ENCODE peak calls at places on chromosomes 11 and 22, in four cellular contexts. One of them, this sample, is unnamed. For H3K36me3, the result is how much of the 10 kb centered on the place peaks cover.

GRCh38 chr11:131486100-131486499 is 115.7 kb downstream of the NTM start:
- DNase-seq in HepG2: no peak
- DNase-seq in PC-3: no peak
- DNase-seq in endothelial cell of umbilical vein: no peak
- DNase-seq in this sample: no peak

GRCh38 chr11:120064341-120064740 is 73.6 kb downstream of the TRIM29 start:
- DNase-seq in HepG2: no peak
- DNase-seq in PC-3: no peak
- DNase-seq in endothelial cell of umbilical vein: no peak
- DNase-seq in this sample: no peak

GRCh38 chr11:79242616-79243015 is 198.2 kb downstream of the TENM4 start:
- DNase-seq in HepG2: no peak
- DNase-seq in PC-3: no peak
- DNase-seq in endothelial cell of umbilical vein: no peak
- DNase-seq in this sample: peak

GRCh38 chr11:13983081-13983751 is 20.7 kb downstream of the SPON1 start:
- DNase-seq in HepG2: no peak
- DNase-seq in PC-3: no peak
- DNase-seq in endothelial cell of umbilical vein: no peak
- DNase-seq in this sample: peak

GRCh38 chr11:127825185-127825584 is 762.2 kb downstream of the ETS1 start:
- DNase-seq in HepG2: no peak
- DNase-seq in PC-3: no peak
- DNase-seq in endothelial cell of umbilical vein: no peak
- DNase-seq in this sample: no peak

GRCh38 chr11:27055065-27055682 is 14.6 kb downstream of the BBOX1 start:
- DNase-seq in HepG2: peak
- DNase-seq in PC-3: peak
- DNase-seq in endothelial cell of umbilical vein: no peak
- DNase-seq in this sample: peak

GRCh38 chr22:30253205-30253852 is 6.8 kb upstream of the LIF start:
- DNase-seq in HepG2: no peak
- DNase-seq in PC-3: peak
- DNase-seq in endothelial cell of umbilical vein: no peak
- DNase-seq in this sample: peak

GRCh38 chr11:75538150-75538942 is 12.6 kb upstream of the GDPD5 start:
- DNase-seq in HepG2: no peak
- DNase-seq in PC-3: no peak
- DNase-seq in endothelial cell of umbilical vein: no peak
- DNase-seq in this sample: no peak

GRCh38 chr22:37635157-37635556 is 4.3 kb upstream of the SH3BP1 start:
- DNase-seq in HepG2: no peak
- DNase-seq in PC-3: no peak
- DNase-seq in endothelial cell of umbilical vein: no peak
- DNase-seq in this sample: no peak

GRCh38 chr22:47372596-47373385 is 610.3 kb downstream of the TBC1D22A start:
- DNase-seq in HepG2: no peak
- DNase-seq in PC-3: no peak
- DNase-seq in endothelial cell of umbilical vein: no peak
- DNase-seq in this sample: no peak

GRCh38 chr22:47174671-47175111 is 412.2 kb downstream of the TBC1D22A start:
- DNase-seq in HepG2: no peak
- DNase-seq in PC-3: no peak
- DNase-seq in endothelial cell of umbilical vein: no peak
- DNase-seq in this sample: no peak

GRCh38 chr11:108853864-108854263 is 189.0 kb downstream of the DDX10 start:
- DNase-seq in HepG2: no peak
- DNase-seq in PC-3: no peak
- DNase-seq in endothelial cell of umbilical vein: peak
- DNase-seq in this sample: no peak

GRCh38 chr11:77140231-77140959 is 12.3 kb downstream of the MYO7A start:
- DNase-seq in HepG2: no peak
- DNase-seq in PC-3: no peak
- DNase-seq in endothelial cell of umbilical vein: peak
- DNase-seq in this sample: peak

GRCh38 chr22:32204856-32205722 is at the start of gene RFPL2:
- DNase-seq in HepG2: peak
- DNase-seq in PC-3: no peak
- DNase-seq in endothelial cell of umbilical vein: peak
- DNase-seq in this sample: peak

GRCh38 chr11:60699282-60699681 is at the start of gene MS4A8:
- DNase-seq in HepG2: no peak
- DNase-seq in PC-3: no peak
- DNase-seq in endothelial cell of umbilical vein: no peak
- DNase-seq in this sample: no peak

DNA sequence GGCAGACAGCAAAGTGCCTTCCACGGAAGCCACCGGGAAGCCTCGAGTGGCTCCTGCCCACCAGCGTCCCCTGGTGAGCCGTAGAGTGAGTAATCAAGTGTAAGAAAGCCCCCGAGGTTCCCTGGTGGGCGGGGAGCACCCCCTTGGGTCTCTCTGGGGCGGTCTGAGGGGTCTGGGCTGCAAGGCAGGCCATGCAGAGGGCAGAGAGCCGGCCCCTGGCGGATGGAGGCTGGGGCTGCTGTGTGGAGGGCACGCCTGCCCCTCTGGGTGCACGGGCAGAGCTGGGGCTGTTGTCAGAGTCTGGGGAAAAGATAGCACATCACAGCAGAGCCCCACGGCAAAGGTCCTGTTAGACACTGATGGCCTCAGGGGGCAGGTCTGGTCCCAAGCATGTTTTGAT is 25.7 kb upstream of the MYRF start:
- DNase-seq in HepG2: no peak
- DNase-seq in PC-3: no peak
- DNase-seq in endothelial cell of umbilical vein: no peak
- DNase-seq in this sample: no peak
- H3K36me3 ChIP-seq in HepG2: under half
- H3K36me3 ChIP-seq in PC-3: under half
- H3K36me3 ChIP-seq in endothelial cell of umbilical vein: under half
- H3K36me3 ChIP-seq in this sample: under half

GRCh38 chr11:63769719-63770443 is 1.3 kb upstream of the ZFTA start:
- DNase-seq in HepG2: no peak
- DNase-seq in PC-3: no peak
- DNase-seq in endothelial cell of umbilical vein: peak
- DNase-seq in this sample: no peak
- TF ChIP-seq EZH2 in HepG2: no peak
- TF ChIP-seq EZH2 in PC-3: no peak
- TF ChIP-seq EZH2 in endothelial cell of umbilical vein: no peak
- TF ChIP-seq EZH2 in this sample: no peak

GRCh38 chr11:134994431-134994830 is 582.4 kb upstream of the B3GAT1 start:
- DNase-seq in HepG2: no peak
- DNase-seq in PC-3: no peak
- DNase-seq in endothelial cell of umbilical vein: no peak
- DNase-seq in this sample: no peak
- H3K4me2 ChIP-seq in HepG2: no peak
- H3K4me2 ChIP-seq in PC-3: no peak
- H3K4me2 ChIP-seq in endothelial cell of umbilical vein: no peak
- H3K4me2 ChIP-seq in this sample: no peak

GRCh38 chr11:9139628-9140357 is 48.4 kb upstream of the SCUBE2 start:
- DNase-seq in HepG2: no peak
- DNase-seq in PC-3: no peak
- DNase-seq in endothelial cell of umbilical vein: no peak
- DNase-seq in this sample: no peak
- H3K36me3 ChIP-seq in HepG2: half or more
- H3K36me3 ChIP-seq in PC-3: under half
- H3K36me3 ChIP-seq in endothelial cell of umbilical vein: under half
- H3K36me3 ChIP-seq in this sample: under half

GRCh38 chr22:39664485-39665200 is 94.1 kb downstream of the CACNA1I start:
- DNase-seq in HepG2: no peak
- DNase-seq in PC-3: no peak
- DNase-seq in endothelial cell of umbilical vein: no peak
- DNase-seq in this sample: no peak

GRCh38 chr22:39661842-39662676 is 91.5 kb downstream of the CACNA1I start:
- DNase-seq in HepG2: no peak
- DNase-seq in PC-3: no peak
- DNase-seq in endothelial cell of umbilical vein: no peak
- DNase-seq in this sample: no peak

GRCh38 chr22:39662677-39663034 is 92.1 kb downstream of the CACNA1I start:
- DNase-seq in HepG2: no peak
- DNase-seq in PC-3: no peak
- DNase-seq in endothelial cell of umbilical vein: no peak
- DNase-seq in this sample: no peak

GRCh38 chr22:39665229-39665628 is 94.7 kb downstream of the CACNA1I start:
- DNase-seq in HepG2: no peak
- DNase-seq in PC-3: no peak
- DNase-seq in endothelial cell of umbilical vein: no peak
- DNase-seq in this sample: no peak

GRCh38 chr22:39663751-39664150 is 93.2 kb downstream of the CACNA1I start:
- DNase-seq in HepG2: no peak
- DNase-seq in PC-3: peak
- DNase-seq in endothelial cell of umbilical vein: no peak
- DNase-seq in this sample: no peak
- TF ChIP-seq EZH2 in HepG2: no peak
- TF ChIP-seq EZH2 in PC-3: no peak
- TF ChIP-seq EZH2 in endothelial cell of umbilical vein: no peak
- TF ChIP-seq EZH2 in this sample: no peak

This sample was measured in fibroblast of lung.